ENCODE peak calls at places on chromosomes 3 and 15, in nine cellular contexts. M, W, Z, X, I, O, U, A and B are unnamed samples.

GRCh38 chr3:32743934-32744333 is 58.9 kb downstream of the CNOT10 start:
- DNase-seq in I (no peak), Z (peak; percentile 38), A (no peak), W (no peak), U (no peak), O (no peak), X (no peak), M (no peak), B (no peak)

GRCh38 chr3:100005670-100006393 is 108.5 kb downstream of the FILIP1L start:
- DNase-seq in M (no peak), X (no peak), Z (peak; percentile 49), O (no peak), A (no peak), U (no peak), I (no peak), W (no peak), B (no peak)

GRCh38 chr3:197496746-197497125 is 59.0 kb downstream of the BDH1 start:
- DNase-seq in U (no peak), I (no peak), O (no peak), X (no peak), M (no peak), A (no peak), Z (no peak), W (no peak), B (no peak)

GRCh38 chr15:56040081-56041035 is 46.9 kb upstream of the NEDD4 start:
- DNase-seq in U (no peak), I (peak; percentile 41), M (peak; percentile 41), Z (peak; percentile 98), X (peak; percentile 72), O (peak; percentile 64), A (peak; percentile 66), W (no peak), B (peak; percentile 90)

GRCh38 chr3:10983219-10983916 is 9.2 kb upstream of the SLC6A1 start:
- DNase-seq in A (peak; percentile 87), M (no peak), Z (peak; percentile 17), I (no peak), O (peak; percentile 40), X (peak; percentile 17), W (no peak), U (peak; percentile 72), B (no peak)

GRCh38 chr15:92709064-92709463 is 53.5 kb upstream of the FAM174B start:
- DNase-seq in Z (no peak), M (no peak), A (no peak), O (no peak), I (no peak), X (no peak), U (no peak), W (no peak), B (peak; percentile 61)

GRCh38 chr3:51385621-51386091 is 565 bp downstream of the MANF start:
- DNase-seq in W (peak; percentile 83), Z (no peak), A (no peak), U (no peak), O (no peak), X (no peak), M (no peak), I (peak; percentile 31), B (peak; percentile 81)

GRCh38 chr3:138234401-138235179 is 47.5 kb downstream of the ARMC8 start:
- DNase-seq in O (no peak), X (no peak), W (no peak), I (no peak), U (no peak), M (no peak), A (no peak), Z (peak; percentile 76), B (no peak)

GRCh38 chr15:95405447-95405846 is 925.1 kb upstream of the NR2F2 start:
- DNase-seq in X (no peak), Z (peak; percentile 62), U (no peak), I (peak; percentile 44), A (no peak), W (no peak), O (no peak), M (no peak), B (no peak)

GRCh38 chr3:182967218-182968204 is 12.8 kb downstream of the DCUN1D1 start:
- DNase-seq in Z (no peak), U (no peak), X (no peak), M (no peak), I (no peak), O (no peak), W (no peak), A (no peak), B (peak; percentile 37)

GRCh38 chr3:170802164-170803151 is 67.5 kb downstream of the RPL22L1 start:
- DNase-seq in I (no peak), O (no peak), U (no peak), W (no peak), M (no peak), X (peak; percentile 21), Z (peak; percentile 99), A (no peak), B (no peak)

GRCh38 chr3:85304360-85304964 is 345.7 kb downstream of the CADM2 start:
- DNase-seq in I (no peak), W (no peak), Z (no peak), X (no peak), M (no peak), O (no peak), A (peak; percentile 3), U (peak; percentile 2), B (no peak)

GRCh38 chr3:14728113-14728512 is 53.2 kb downstream of the C3orf20 start:
- DNase-seq in U (no peak), A (no peak), Z (no peak), W (no peak), X (no peak), O (no peak), M (no peak), I (no peak), B (no peak)

GRCh38 chr15:85354948-85355347 is 25.5 kb upstream of the AKAP13 start:
- DNase-seq in U (no peak), X (no peak), O (no peak), M (no peak), A (no peak), I (no peak), Z (no peak), W (no peak), B (no peak)

GRCh38 chr15:58330836-58331561 is 100.8 kb upstream of the LIPC start:
- DNase-seq in O (no peak), Z (no peak), M (no peak), X (no peak), I (no peak), A (no peak), W (no peak), U (no peak), B (no peak)

GRCh38 chr15:58330468-58330793 is 101.4 kb upstream of the LIPC start:
- DNase-seq in M (no peak), O (no peak), W (no peak), I (no peak), X (no peak), Z (no peak), U (no peak), A (no peak), B (no peak)

GRCh38 chr15:58331562-58331902 is 100.3 kb upstream of the LIPC start:
- DNase-seq in M (no peak), W (no peak), X (no peak), U (no peak), I (no peak), Z (no peak), A (no peak), O (no peak), B (no peak)

GRCh38 chr15:58332676-58333400 is 99.0 kb upstream of the LIPC start:
- DNase-seq in W (no peak), M (no peak), A (peak; percentile 43), I (no peak), Z (peak; percentile 93), X (no peak), U (no peak), O (no peak), B (no peak)

GRCh38 chr15:58331903-58332675 is 99.7 kb upstream of the LIPC start:
- DNase-seq in M (peak; percentile 94), Z (peak; percentile 100), I (peak; percentile 94), W (peak; percentile 92), U (peak; percentile 88), A (peak; percentile 81), X (peak; percentile 95), O (peak; percentile 96), B (peak; percentile 98)
- TF ChIP-seq POLR2A in M (no peak), Z (no peak), I (peak; percentile 34), W (no peak), U (peak; percentile 92), A (peak; percentile 28), X (no peak), O (peak; percentile 36), B (no peak)

DNA sequence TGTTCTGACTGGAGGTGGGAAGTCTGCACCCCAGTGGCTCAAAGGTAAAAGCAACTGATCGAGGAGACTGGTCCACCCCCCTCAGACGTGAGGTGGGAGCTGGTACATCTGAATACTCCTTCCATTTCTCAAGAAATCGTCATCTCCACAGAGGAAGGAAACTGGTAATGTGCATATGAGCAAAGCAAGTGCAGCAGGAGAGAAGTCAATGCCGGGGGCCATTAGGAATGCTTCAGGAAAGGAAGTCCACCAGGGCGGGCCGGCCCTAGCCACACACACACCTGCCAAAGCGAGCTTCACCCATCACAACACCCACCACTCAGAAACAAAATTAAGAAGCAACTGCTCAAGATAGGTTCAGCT is 8.5 kb downstream of the TBC1D2B start:
- DNase-seq in A (no peak), W (no peak), I (no peak), M (no peak), U (no peak), O (no peak), Z (no peak), X (no peak), B (no peak)
- H3K4me3 ChIP-seq in A (no peak overlapping the region), W (no peak overlapping the region), I (no peak overlapping the region), M (no peak overlapping the region), U (no peak overlapping the region), O (no peak overlapping the region), Z (no peak overlapping the region), X (no peak overlapping the region), B (no peak overlapping the region)

DNA sequence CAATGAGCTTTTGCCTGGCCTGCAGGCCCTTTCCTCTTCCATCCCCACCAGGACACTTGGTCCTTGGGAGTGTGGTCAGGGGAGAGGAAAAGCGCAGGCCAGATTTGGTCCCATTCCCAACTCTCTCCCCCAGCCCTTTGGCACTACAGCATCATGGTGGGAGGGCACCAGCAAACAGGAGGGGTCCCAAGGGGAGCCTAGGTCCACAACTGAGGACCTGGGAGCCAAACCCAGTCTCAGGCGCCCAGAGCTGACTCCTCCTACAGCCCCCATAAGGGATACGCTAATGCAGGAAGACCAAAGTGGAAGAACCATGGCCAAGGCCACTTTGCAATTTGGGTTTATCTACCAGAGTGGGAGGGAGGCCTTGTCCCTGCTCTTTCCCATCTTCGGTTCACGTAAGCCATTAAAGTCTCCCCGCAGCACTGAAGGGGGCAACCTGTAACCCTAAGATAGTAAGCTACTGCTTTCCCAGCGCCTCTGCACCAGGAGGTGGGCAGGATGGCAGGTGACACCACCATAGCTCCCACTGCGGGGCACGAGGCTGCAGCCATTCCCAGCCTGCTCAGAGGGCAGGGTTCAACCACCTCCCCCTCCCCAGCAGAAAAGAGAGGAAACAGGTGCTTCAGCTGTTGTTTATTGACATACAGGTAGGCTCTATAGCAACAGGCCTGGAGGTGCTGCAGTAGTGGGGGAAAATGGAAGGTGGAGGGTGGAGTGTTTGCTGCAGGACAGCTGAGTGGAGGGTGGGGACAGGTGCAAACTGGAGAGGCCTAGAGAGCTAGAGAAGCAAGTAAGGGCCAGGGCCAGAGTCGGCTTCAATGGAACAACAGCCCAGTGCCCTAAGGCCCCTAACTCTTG is 1.1 kb upstream of the GRAMD2A start:
- DNase-seq in A (no peak), M (no peak), O (no peak), I (no peak), U (no peak), Z (no peak), W (no peak), X (no peak), B (peak; percentile 83)
- TF ChIP-seq POLR2A in A (no peak), M (no peak), O (no peak), I (no peak), U (peak; percentile 71), Z (no peak), W (no peak), X (no peak), B (no peak)

GRCh38 chr3:184582998-184583344 is 21.4 kb downstream of the EPHB3 start:
- DNase-seq in U (no peak), Z (no peak), W (no peak), O (no peak), X (no peak), I (no peak), A (no peak), M (no peak), B (no peak)
- H3K4me3 ChIP-seq in U (no peak overlapping the region), Z (no peak overlapping the region), W (peak overlapping the region; percentile 17), O (no peak overlapping the region), X (peak overlapping the region; percentile 51), I (peak overlapping the region; percentile 42), A (no peak overlapping the region), M (peak overlapping the region; percentile 58), B (peak overlapping the region; percentile 23)